ENCODE peak calls at places on chromosomes 13 and 19, in ten cellular contexts. One of them, this sample, is unnamed. For H3K4me1, the result is how much of the 10 kb centered on the place peaks cover.

GRCh38 chr13:59360108-59360507 is 803.6 kb downstream of the DIAPH3 start:
- DNase-seq in Panc1: no peak
- DNase-seq in upper lobe of right lung: no peak
- DNase-seq in cardiac muscle cell: peak
- DNase-seq in IMR-90: no peak
- DNase-seq in mesenchymal stem cell: no peak
- DNase-seq in tibial artery: no peak
- DNase-seq in breast epithelium: no peak
- DNase-seq in colonic mucosa: no peak
- DNase-seq in ovary: no peak
- DNase-seq in this sample: no peak

GRCh38 chr13:73938375-73939070 is 195.7 kb downstream of the KLF12 start:
- DNase-seq in cardiac muscle cell: peak
- DNase-seq in mesenchymal stem cell: peak
- DNase-seq in Panc1: no peak
- DNase-seq in tibial artery: no peak
- DNase-seq in ovary: no peak
- DNase-seq in breast epithelium: no peak
- DNase-seq in colonic mucosa: no peak
- DNase-seq in upper lobe of right lung: no peak
- DNase-seq in IMR-90: peak
- DNase-seq in this sample: no peak

GRCh38 chr13:107117327-107118012 is 549.5 kb upstream of the ARGLU1 start:
- DNase-seq in tibial artery: no peak
- DNase-seq in colonic mucosa: no peak
- DNase-seq in mesenchymal stem cell: peak
- DNase-seq in upper lobe of right lung: no peak
- DNase-seq in IMR-90: peak
- DNase-seq in cardiac muscle cell: no peak
- DNase-seq in breast epithelium: no peak
- DNase-seq in ovary: no peak
- DNase-seq in Panc1: no peak
- DNase-seq in this sample: no peak

GRCh38 chr19:4083677-4084546 is 17.2 kb upstream of the ZBTB7A start:
- DNase-seq in upper lobe of right lung: peak
- DNase-seq in IMR-90: no peak
- DNase-seq in tibial artery: no peak
- DNase-seq in breast epithelium: no peak
- DNase-seq in Panc1: no peak
- DNase-seq in ovary: peak
- DNase-seq in mesenchymal stem cell: no peak
- DNase-seq in colonic mucosa: peak
- DNase-seq in cardiac muscle cell: no peak
- DNase-seq in this sample: peak

GRCh38 chr13:45521292-45521691 is 56.6 kb downstream of the COG3 start:
- DNase-seq in Panc1: no peak
- DNase-seq in breast epithelium: no peak
- DNase-seq in mesenchymal stem cell: peak
- DNase-seq in IMR-90: peak
- DNase-seq in upper lobe of right lung: no peak
- DNase-seq in ovary: no peak
- DNase-seq in tibial artery: peak
- DNase-seq in colonic mucosa: no peak
- DNase-seq in cardiac muscle cell: peak
- DNase-seq in this sample: no peak

GRCh38 chr13:39810091-39810877 is 154.8 kb downstream of the COG6 start:
- DNase-seq in ovary: no peak
- DNase-seq in colonic mucosa: no peak
- DNase-seq in tibial artery: no peak
- DNase-seq in upper lobe of right lung: no peak
- DNase-seq in cardiac muscle cell: peak
- DNase-seq in breast epithelium: no peak
- DNase-seq in mesenchymal stem cell: no peak
- DNase-seq in IMR-90: no peak
- DNase-seq in Panc1: no peak
- DNase-seq in this sample: no peak

GRCh38 chr13:30774214-30774730 is 38.9 kb downstream of the ALOX5AP start:
- DNase-seq in colonic mucosa: no peak
- DNase-seq in breast epithelium: no peak
- DNase-seq in mesenchymal stem cell: no peak
- DNase-seq in cardiac muscle cell: no peak
- DNase-seq in Panc1: no peak
- DNase-seq in ovary: no peak
- DNase-seq in IMR-90: no peak
- DNase-seq in upper lobe of right lung: no peak
- DNase-seq in tibial artery: no peak
- DNase-seq in this sample: no peak

GRCh38 chr19:56477429-56478338 is 539 bp upstream of the ZNF667 start:
- DNase-seq in mesenchymal stem cell: peak
- DNase-seq in IMR-90: peak
- DNase-seq in breast epithelium: peak
- DNase-seq in Panc1: no peak
- DNase-seq in ovary: peak
- DNase-seq in tibial artery: peak
- DNase-seq in upper lobe of right lung: peak
- DNase-seq in cardiac muscle cell: peak
- DNase-seq in colonic mucosa: peak
- DNase-seq in this sample: peak

GRCh38 chr13:107271226-107271625 is 703.3 kb upstream of the ARGLU1 start:
- DNase-seq in cardiac muscle cell: peak
- DNase-seq in breast epithelium: no peak
- DNase-seq in colonic mucosa: no peak
- DNase-seq in upper lobe of right lung: no peak
- DNase-seq in IMR-90: peak
- DNase-seq in mesenchymal stem cell: peak
- DNase-seq in tibial artery: no peak
- DNase-seq in Panc1: no peak
- DNase-seq in ovary: no peak
- DNase-seq in this sample: no peak

GRCh38 chr19:37979547-37980082 is 72.6 kb downstream of the SIPA1L3 start:
- DNase-seq in upper lobe of right lung: peak
- DNase-seq in IMR-90: no peak
- DNase-seq in colonic mucosa: peak
- DNase-seq in ovary: no peak
- DNase-seq in Panc1: no peak
- DNase-seq in cardiac muscle cell: no peak
- DNase-seq in breast epithelium: peak
- DNase-seq in tibial artery: no peak
- DNase-seq in mesenchymal stem cell: no peak
- DNase-seq in this sample: peak

DNA sequence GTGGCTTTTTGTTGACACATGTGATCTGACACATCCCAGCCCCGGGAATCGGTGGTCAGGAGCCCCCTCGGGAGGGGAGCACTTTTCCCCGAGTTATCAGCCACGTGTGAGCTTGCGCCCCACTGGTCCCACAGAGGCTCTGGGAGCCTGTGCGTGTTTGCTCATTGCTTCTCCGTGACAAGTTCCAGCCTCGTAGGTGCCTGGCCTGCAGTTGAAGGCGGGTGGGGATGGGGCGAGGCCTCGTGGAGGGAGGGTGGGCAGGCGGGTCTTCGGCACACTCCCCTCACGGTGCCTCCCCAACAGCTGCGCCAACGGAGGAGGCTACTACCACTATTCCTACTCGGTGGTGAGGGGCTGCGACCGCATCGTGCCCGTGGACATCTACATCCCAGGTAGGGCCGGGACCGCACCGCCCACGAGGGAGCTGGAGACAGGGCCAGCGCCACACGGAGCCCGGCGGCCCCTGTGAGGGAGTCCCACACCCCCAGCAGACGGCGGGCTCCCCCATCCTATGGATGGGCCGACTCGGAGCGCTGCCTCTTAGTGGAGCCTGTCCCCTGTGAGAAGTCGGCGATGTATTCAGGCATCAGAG is 8.3 kb downstream of the GAMT start:
- DNase-seq in breast epithelium: no peak
- DNase-seq in upper lobe of right lung: no peak
- DNase-seq in tibial artery: no peak
- DNase-seq in ovary: no peak
- DNase-seq in mesenchymal stem cell: no peak
- DNase-seq in cardiac muscle cell: no peak
- DNase-seq in Panc1: no peak
- DNase-seq in colonic mucosa: no peak
- DNase-seq in IMR-90: no peak
- DNase-seq in this sample: no peak
- H3K27ac ChIP-seq in breast epithelium: no peak
- H3K27ac ChIP-seq in upper lobe of right lung: no peak
- H3K27ac ChIP-seq in tibial artery: no peak
- H3K27ac ChIP-seq in ovary: no peak
- H3K27ac ChIP-seq in mesenchymal stem cell: no peak
- H3K27ac ChIP-seq in cardiac muscle cell: no peak
- H3K27ac ChIP-seq in Panc1: no peak
- H3K27ac ChIP-seq in colonic mucosa: no peak
- H3K27ac ChIP-seq in IMR-90: no peak
- H3K27ac ChIP-seq in this sample: no peak

GRCh38 chr13:99360696-99361095 is 53.5 kb upstream of the GPR183 start:
- DNase-seq in cardiac muscle cell: no peak
- DNase-seq in tibial artery: no peak
- DNase-seq in upper lobe of right lung: no peak
- DNase-seq in colonic mucosa: no peak
- DNase-seq in mesenchymal stem cell: no peak
- DNase-seq in ovary: no peak
- DNase-seq in Panc1: no peak
- DNase-seq in breast epithelium: no peak
- DNase-seq in IMR-90: no peak
- DNase-seq in this sample: no peak

GRCh38 chr13:99357149-99357596 is 50.0 kb upstream of the GPR183 start:
- DNase-seq in upper lobe of right lung: no peak
- DNase-seq in IMR-90: peak
- DNase-seq in tibial artery: no peak
- DNase-seq in ovary: no peak
- DNase-seq in mesenchymal stem cell: peak
- DNase-seq in cardiac muscle cell: peak
- DNase-seq in Panc1: no peak
- DNase-seq in breast epithelium: no peak
- DNase-seq in colonic mucosa: no peak
- DNase-seq in this sample: no peak

GRCh38 chr13:99361197-99361596 is 54.0 kb upstream of the GPR183 start:
- DNase-seq in colonic mucosa: no peak
- DNase-seq in ovary: no peak
- DNase-seq in breast epithelium: no peak
- DNase-seq in Panc1: no peak
- DNase-seq in upper lobe of right lung: no peak
- DNase-seq in IMR-90: no peak
- DNase-seq in mesenchymal stem cell: no peak
- DNase-seq in tibial artery: no peak
- DNase-seq in cardiac muscle cell: no peak
- DNase-seq in this sample: no peak

GRCh38 chr13:99357920-99358319 is 50.7 kb upstream of the GPR183 start:
- DNase-seq in breast epithelium: no peak
- DNase-seq in tibial artery: no peak
- DNase-seq in IMR-90: no peak
- DNase-seq in cardiac muscle cell: no peak
- DNase-seq in Panc1: no peak
- DNase-seq in mesenchymal stem cell: no peak
- DNase-seq in ovary: no peak
- DNase-seq in upper lobe of right lung: no peak
- DNase-seq in colonic mucosa: no peak
- DNase-seq in this sample: no peak

GRCh38 chr13:99359493-99359892 is 52.3 kb upstream of the GPR183 start:
- DNase-seq in colonic mucosa: no peak
- DNase-seq in breast epithelium: no peak
- DNase-seq in cardiac muscle cell: no peak
- DNase-seq in tibial artery: no peak
- DNase-seq in Panc1: no peak
- DNase-seq in IMR-90: no peak
- DNase-seq in ovary: no peak
- DNase-seq in upper lobe of right lung: no peak
- DNase-seq in mesenchymal stem cell: no peak
- DNase-seq in this sample: no peak
- H3K4me1 ChIP-seq in colonic mucosa: under half
- H3K4me1 ChIP-seq in breast epithelium: under half
- H3K4me1 ChIP-seq in cardiac muscle cell: under half
- H3K4me1 ChIP-seq in tibial artery: under half
- H3K4me1 ChIP-seq in Panc1: under half
- H3K4me1 ChIP-seq in IMR-90: under half
- H3K4me1 ChIP-seq in ovary: under half
- H3K4me1 ChIP-seq in upper lobe of right lung: under half
- H3K4me1 ChIP-seq in mesenchymal stem cell: under half
- H3K4me1 ChIP-seq in this sample: half or more

DNA sequence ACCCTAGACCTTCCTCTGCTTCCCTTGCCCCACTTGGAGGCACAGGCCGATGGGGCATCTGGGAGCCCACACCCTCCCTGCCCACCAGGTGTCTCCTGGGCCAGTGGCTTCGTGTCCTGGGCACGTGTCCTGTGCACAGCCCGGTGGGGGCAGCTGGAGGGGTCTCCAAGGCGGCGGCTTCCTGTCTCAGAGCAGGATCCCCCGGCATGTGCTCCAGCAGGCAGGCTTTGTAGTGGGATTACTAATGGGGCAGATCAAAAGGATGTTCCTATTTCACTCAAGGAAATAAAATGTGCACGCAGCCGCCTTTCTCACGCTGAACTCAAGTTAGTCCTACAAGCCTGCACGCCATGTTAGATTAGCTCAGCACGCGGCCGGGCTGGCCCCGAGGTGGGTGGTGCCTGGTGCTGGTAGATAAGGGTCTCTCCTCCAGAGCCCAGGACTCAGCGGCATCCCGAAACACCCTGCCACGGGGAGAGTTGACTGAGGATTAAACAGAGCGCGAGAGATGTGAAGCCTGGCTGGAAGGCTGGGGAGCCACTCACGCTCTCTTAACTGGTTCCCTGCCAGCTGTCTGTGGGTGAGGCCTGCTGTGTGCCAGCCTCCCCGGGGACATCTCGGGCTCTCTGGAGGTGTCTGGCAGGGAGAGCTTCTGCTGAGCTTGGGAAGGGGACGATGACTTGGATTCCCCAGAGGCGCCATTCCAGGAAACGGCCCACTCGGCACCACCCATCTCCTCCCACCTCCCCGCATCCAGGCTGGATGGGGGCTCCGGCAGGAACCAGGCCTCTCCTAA is 122.1 kb downstream of the KDM4B start:
- DNase-seq in colonic mucosa: no peak
- DNase-seq in Panc1: no peak
- DNase-seq in IMR-90: peak
- DNase-seq in cardiac muscle cell: peak
- DNase-seq in upper lobe of right lung: no peak
- DNase-seq in ovary: no peak
- DNase-seq in tibial artery: peak
- DNase-seq in mesenchymal stem cell: peak
- DNase-seq in breast epithelium: no peak
- DNase-seq in this sample: no peak
- H3K27ac ChIP-seq in colonic mucosa: no peak
- H3K27ac ChIP-seq in Panc1: no peak
- H3K27ac ChIP-seq in IMR-90: no peak
- H3K27ac ChIP-seq in cardiac muscle cell: peak
- H3K27ac ChIP-seq in upper lobe of right lung: peak
- H3K27ac ChIP-seq in ovary: peak
- H3K27ac ChIP-seq in tibial artery: peak
- H3K27ac ChIP-seq in mesenchymal stem cell: peak
- H3K27ac ChIP-seq in breast epithelium: peak
- H3K27ac ChIP-seq in this sample: no peak

DNA sequence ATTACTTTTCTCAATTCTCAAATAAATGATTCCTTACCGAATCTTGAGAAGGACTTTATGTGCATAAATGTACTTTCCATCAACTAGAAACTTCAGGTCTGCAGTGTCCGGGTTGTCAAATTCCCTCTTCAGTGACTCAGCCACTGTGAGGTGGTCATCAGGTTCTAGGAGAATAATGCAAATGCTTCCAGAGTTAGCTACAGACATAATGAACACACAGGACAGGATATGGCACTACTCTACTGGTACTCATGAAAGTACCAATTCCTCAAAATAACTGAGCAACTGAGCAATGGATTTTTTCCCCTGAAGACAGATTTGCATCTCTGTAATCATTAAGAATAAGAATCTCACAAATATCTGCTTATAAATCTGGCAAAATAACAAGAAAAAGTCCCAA is 31.2 kb downstream of the RCBTB2 start:
- DNase-seq in cardiac muscle cell: no peak
- DNase-seq in colonic mucosa: no peak
- DNase-seq in mesenchymal stem cell: no peak
- DNase-seq in IMR-90: peak
- DNase-seq in tibial artery: no peak
- DNase-seq in ovary: no peak
- DNase-seq in upper lobe of right lung: no peak
- DNase-seq in breast epithelium: no peak
- DNase-seq in Panc1: no peak
- DNase-seq in this sample: no peak
- H3K4me1 ChIP-seq in cardiac muscle cell: under half
- H3K4me1 ChIP-seq in colonic mucosa: under half
- H3K4me1 ChIP-seq in mesenchymal stem cell: under half
- H3K4me1 ChIP-seq in IMR-90: under half
- H3K4me1 ChIP-seq in tibial artery: under half
- H3K4me1 ChIP-seq in ovary: under half
- H3K4me1 ChIP-seq in upper lobe of right lung: under half
- H3K4me1 ChIP-seq in breast epithelium: under half
- H3K4me1 ChIP-seq in Panc1: under half
- H3K4me1 ChIP-seq in this sample: under half

This sample was measured in spleen.